ENCODE peak calls at places on chromosomes 16 and 17, in five cellular contexts. One of them, this sample, is unnamed.

GRCh38 chr17:35749560-35750412 is 3.3 kb downstream of the GAS2L2 start:
- DNase-seq in IMR-90: peak; percentile 20
- DNase-seq in mesendoderm: peak; percentile 40
- DNase-seq in neuronal stem cell: no peak
- DNase-seq in mesenchymal stem cell: no peak
- DNase-seq in this sample: no peak

GRCh38 chr16:24102120-24102740 is 153.9 kb upstream of the CACNG3 start:
- DNase-seq in mesenchymal stem cell: no peak
- DNase-seq in IMR-90: no peak
- DNase-seq in mesendoderm: peak; percentile 32
- DNase-seq in neuronal stem cell: no peak
- DNase-seq in this sample: no peak

GRCh38 chr16:89407925-89408300 is 82.4 kb downstream of the ANKRD11 start:
- DNase-seq in neuronal stem cell: no peak
- DNase-seq in mesendoderm: no peak
- DNase-seq in mesenchymal stem cell: peak; percentile 43
- DNase-seq in IMR-90: no peak
- DNase-seq in this sample: no peak

GRCh38 chr16:17467923-17468540 is 2.7 kb downstream of the XYLT1 start:
- DNase-seq in neuronal stem cell: peak; percentile 59
- DNase-seq in mesenchymal stem cell: no peak
- DNase-seq in mesendoderm: peak; percentile 85
- DNase-seq in IMR-90: peak; percentile 69
- DNase-seq in this sample: peak; percentile 72

GRCh38 chr17:28188841-28189263 is 130.1 kb upstream of the TMEM97 start:
- DNase-seq in mesenchymal stem cell: no peak
- DNase-seq in IMR-90: peak; percentile 78
- DNase-seq in neuronal stem cell: no peak
- DNase-seq in mesendoderm: no peak
- DNase-seq in this sample: no peak

GRCh38 chr16:87538594-87538993 is 45.8 kb upstream of the ZCCHC14 start:
- DNase-seq in mesendoderm: no peak
- DNase-seq in neuronal stem cell: no peak
- DNase-seq in mesenchymal stem cell: no peak
- DNase-seq in IMR-90: peak; percentile 44
- DNase-seq in this sample: no peak

GRCh38 chr16:20409398-20410152 is at the start of gene ACSM5:
- DNase-seq in IMR-90: no peak
- DNase-seq in neuronal stem cell: no peak
- DNase-seq in mesenchymal stem cell: no peak
- DNase-seq in mesendoderm: peak; percentile 49
- DNase-seq in this sample: no peak

GRCh38 chr17:80070375-80071115 is 30.8 kb upstream of the GAA start:
- DNase-seq in neuronal stem cell: no peak
- DNase-seq in IMR-90: no peak
- DNase-seq in mesenchymal stem cell: no peak
- DNase-seq in mesendoderm: no peak
- DNase-seq in this sample: no peak

GRCh38 chr16:49567940-49568339 is 194.3 kb downstream of the C16orf78 start:
- DNase-seq in mesenchymal stem cell: no peak
- DNase-seq in mesendoderm: peak; percentile 26
- DNase-seq in neuronal stem cell: no peak
- DNase-seq in IMR-90: no peak
- DNase-seq in this sample: no peak

GRCh38 chr17:81322271-81323082 is 27.4 kb upstream of the SLC38A10 start:
- DNase-seq in neuronal stem cell: no peak
- DNase-seq in mesendoderm: peak; percentile 54
- DNase-seq in mesenchymal stem cell: no peak
- DNase-seq in IMR-90: no peak
- DNase-seq in this sample: no peak

GRCh38 chr16:66578596-66579531 is at the start of gene CMTM2:
- DNase-seq in neuronal stem cell: no peak
- DNase-seq in mesendoderm: no peak
- DNase-seq in mesenchymal stem cell: no peak
- DNase-seq in IMR-90: no peak
- DNase-seq in this sample: peak; percentile 64

GRCh38 chr17:76540381-76541300 is 797 bp downstream of the PRCD start:
- DNase-seq in mesenchymal stem cell: peak; percentile 98
- DNase-seq in IMR-90: peak; percentile 94
- DNase-seq in mesendoderm: peak; percentile 99
- DNase-seq in neuronal stem cell: peak; percentile 87
- DNase-seq in this sample: peak; percentile 88

GRCh38 chr17:48577946-48578615 is at the start of gene HOXB4:
- DNase-seq in neuronal stem cell: no peak
- DNase-seq in mesendoderm: peak; percentile 75
- DNase-seq in IMR-90: peak; percentile 88
- DNase-seq in mesenchymal stem cell: peak; percentile 88
- DNase-seq in this sample: no peak

GRCh38 chr17:55312852-55313251 is 48.1 kb downstream of the HLF start:
- DNase-seq in IMR-90: no peak
- DNase-seq in mesendoderm: no peak
- DNase-seq in mesenchymal stem cell: no peak
- DNase-seq in neuronal stem cell: no peak
- DNase-seq in this sample: no peak

GRCh38 chr16:17567455-17567854 is 96.7 kb upstream of the XYLT1 start:
- DNase-seq in mesenchymal stem cell: no peak
- DNase-seq in IMR-90: no peak
- DNase-seq in neuronal stem cell: no peak
- DNase-seq in mesendoderm: no peak
- DNase-seq in this sample: no peak

GRCh38 chr16:1713933-1714332 is 7.9 kb downstream of the MAPK8IP3 start:
- DNase-seq in IMR-90: no peak
- DNase-seq in neuronal stem cell: no peak
- DNase-seq in mesenchymal stem cell: no peak
- DNase-seq in mesendoderm: peak; percentile 15
- DNase-seq in this sample: no peak

GRCh38 chr17:66790476-66791061 is 44.3 kb upstream of the CACNG5 start:
- DNase-seq in IMR-90: no peak
- DNase-seq in mesendoderm: no peak
- DNase-seq in mesenchymal stem cell: no peak
- DNase-seq in neuronal stem cell: no peak
- DNase-seq in this sample: no peak

GRCh38 chr17:49906511-49907136 is 58.8 kb upstream of the TAC4 start:
- DNase-seq in neuronal stem cell: no peak
- DNase-seq in mesendoderm: no peak
- DNase-seq in IMR-90: no peak
- DNase-seq in mesenchymal stem cell: no peak
- DNase-seq in this sample: no peak

GRCh38 chr16:85392756-85393673 is 220.1 kb upstream of the GSE1 start:
- DNase-seq in neuronal stem cell: no peak
- DNase-seq in mesendoderm: no peak
- DNase-seq in mesenchymal stem cell: no peak
- DNase-seq in IMR-90: no peak
- DNase-seq in this sample: no peak

GRCh38 chr17:46931596-46931995 is 8.6 kb downstream of the GOSR2 start:
- DNase-seq in neuronal stem cell: no peak
- DNase-seq in mesendoderm: no peak
- DNase-seq in mesenchymal stem cell: no peak
- DNase-seq in IMR-90: no peak
- DNase-seq in this sample: no peak

GRCh38 chr17:57475786-57476185 is 219.5 kb downstream of the MSI2 start:
- DNase-seq in mesenchymal stem cell: no peak
- DNase-seq in mesendoderm: no peak
- DNase-seq in IMR-90: no peak
- DNase-seq in neuronal stem cell: no peak
- DNase-seq in this sample: no peak

GRCh38 chr17:57478851-57479250 is 222.5 kb downstream of the MSI2 start:
- DNase-seq in mesenchymal stem cell: no peak
- DNase-seq in neuronal stem cell: no peak
- DNase-seq in IMR-90: no peak
- DNase-seq in mesendoderm: no peak
- DNase-seq in this sample: no peak

GRCh38 chr17:57478433-57478832 is 222.1 kb downstream of the MSI2 start:
- DNase-seq in IMR-90: no peak
- DNase-seq in neuronal stem cell: no peak
- DNase-seq in mesenchymal stem cell: peak; percentile 60
- DNase-seq in mesendoderm: no peak
- DNase-seq in this sample: no peak

GRCh38 chr17:57480438-57481196 is 224.3 kb downstream of the MSI2 start:
- DNase-seq in mesenchymal stem cell: peak; percentile 92
- DNase-seq in IMR-90: peak; percentile 72
- DNase-seq in mesendoderm: peak; percentile 60
- DNase-seq in neuronal stem cell: no peak
- DNase-seq in this sample: no peak

GRCh38 chr17:57477483-57478357 is 221.4 kb downstream of the MSI2 start:
- DNase-seq in mesenchymal stem cell: no peak
- DNase-seq in neuronal stem cell: no peak
- DNase-seq in mesendoderm: no peak
- DNase-seq in IMR-90: no peak
- DNase-seq in this sample: no peak
- H2AK5ac ChIP-seq in mesenchymal stem cell: no peak overlapping the region
- H2AK5ac ChIP-seq in neuronal stem cell: no peak overlapping the region
- H2AK5ac ChIP-seq in mesendoderm: no peak overlapping the region
- H2AK5ac ChIP-seq in IMR-90: no peak overlapping the region
- H2AK5ac ChIP-seq in this sample: no peak overlapping the region

GRCh38 chr17:68182016-68182315 is 65.9 kb upstream of the AMZ2 start:
- DNase-seq in mesenchymal stem cell: no peak
- DNase-seq in IMR-90: no peak
- DNase-seq in neuronal stem cell: no peak
- DNase-seq in mesendoderm: no peak
- DNase-seq in this sample: no peak

GRCh38 chr17:68184141-68184571 is 63.7 kb upstream of the AMZ2 start:
- DNase-seq in neuronal stem cell: no peak
- DNase-seq in mesenchymal stem cell: no peak
- DNase-seq in IMR-90: no peak
- DNase-seq in mesendoderm: no peak
- DNase-seq in this sample: no peak

GRCh38 chr17:68184816-68185436 is 62.9 kb upstream of the AMZ2 start:
- DNase-seq in mesendoderm: no peak
- DNase-seq in mesenchymal stem cell: no peak
- DNase-seq in neuronal stem cell: no peak
- DNase-seq in IMR-90: no peak
- DNase-seq in this sample: no peak

GRCh38 chr17:68178831-68179230 is 69.0 kb upstream of the AMZ2 start:
- DNase-seq in mesenchymal stem cell: no peak
- DNase-seq in IMR-90: no peak
- DNase-seq in neuronal stem cell: no peak
- DNase-seq in mesendoderm: no peak
- DNase-seq in this sample: no peak

DNA sequence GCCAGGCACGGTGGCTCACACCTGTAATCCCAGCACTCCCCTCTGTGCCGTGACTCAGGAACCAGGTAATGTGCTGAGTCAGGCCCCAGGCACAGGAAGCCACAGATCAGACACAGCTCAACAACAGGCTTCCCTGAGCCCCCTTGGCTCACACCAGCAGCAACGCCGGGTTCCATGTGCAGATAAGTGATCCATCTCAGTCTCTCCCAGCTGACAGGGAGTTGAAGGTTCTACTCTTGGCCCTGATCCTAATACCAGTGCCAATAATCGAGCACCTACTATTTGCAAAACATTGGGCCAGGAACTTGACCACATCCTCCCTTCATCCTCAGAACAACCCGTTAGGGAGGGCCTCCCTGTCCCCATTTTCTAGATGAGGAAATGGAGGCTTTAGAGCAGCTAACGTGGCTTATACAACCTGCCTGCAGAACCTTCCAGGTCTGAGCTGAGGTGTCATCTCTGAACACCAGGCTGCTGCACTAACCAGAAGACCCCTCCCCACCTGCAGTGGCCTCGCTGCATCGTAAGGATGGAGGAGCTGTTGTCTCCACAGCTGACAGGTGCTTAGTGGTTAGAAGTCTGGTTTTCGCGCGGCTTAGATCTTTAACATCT is 64.8 kb upstream of the AMZ2 start:
- DNase-seq in mesendoderm: peak; percentile 83
- DNase-seq in neuronal stem cell: no peak
- DNase-seq in IMR-90: no peak
- DNase-seq in mesenchymal stem cell: no peak
- DNase-seq in this sample: no peak
- H2AK5ac ChIP-seq in mesendoderm: no peak overlapping the region
- H2AK5ac ChIP-seq in neuronal stem cell: peak overlapping the region; percentile 63
- H2AK5ac ChIP-seq in IMR-90: no peak overlapping the region
- H2AK5ac ChIP-seq in mesenchymal stem cell: no peak overlapping the region
- H2AK5ac ChIP-seq in this sample: no peak overlapping the region

DNA sequence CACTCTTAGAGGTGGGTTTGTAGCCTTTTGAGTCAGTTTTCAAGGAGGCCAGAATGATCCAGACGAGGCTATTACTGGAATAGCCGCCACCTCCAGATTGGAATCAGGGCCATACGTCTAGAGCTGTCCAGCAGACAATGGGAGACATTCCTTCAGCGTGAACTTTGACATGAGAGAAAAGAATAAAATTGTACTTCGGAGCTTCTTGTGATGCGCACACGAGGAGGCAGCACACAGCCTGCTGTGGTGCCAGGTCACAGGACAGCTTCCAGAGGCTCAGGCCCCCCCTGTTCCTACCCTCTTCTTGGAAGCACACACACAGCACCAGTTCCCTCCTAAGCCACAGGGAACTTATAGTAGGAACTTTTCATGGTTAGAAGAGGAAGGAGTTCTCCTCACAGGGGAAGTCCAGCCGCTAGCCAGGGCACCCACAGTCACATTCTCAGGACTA is 81.0 kb downstream of the VPS53 start:
- DNase-seq in neuronal stem cell: peak; percentile 37
- DNase-seq in mesenchymal stem cell: peak; percentile 27
- DNase-seq in mesendoderm: no peak
- DNase-seq in IMR-90: no peak
- DNase-seq in this sample: no peak
- H2AK5ac ChIP-seq in neuronal stem cell: no peak overlapping the region
- H2AK5ac ChIP-seq in mesenchymal stem cell: no peak overlapping the region
- H2AK5ac ChIP-seq in mesendoderm: no peak overlapping the region
- H2AK5ac ChIP-seq in IMR-90: no peak overlapping the region
- H2AK5ac ChIP-seq in this sample: no peak overlapping the region

GRCh38 chr17:60659156-60659555 is 18.5 kb upstream of the BCAS3 start:
- DNase-seq in neuronal stem cell: no peak
- DNase-seq in mesenchymal stem cell: no peak
- DNase-seq in mesendoderm: no peak
- DNase-seq in IMR-90: no peak
- DNase-seq in this sample: no peak

GRCh38 chr17:60661489-60661888 is 16.2 kb upstream of the BCAS3 start:
- DNase-seq in mesenchymal stem cell: no peak
- DNase-seq in IMR-90: no peak
- DNase-seq in mesendoderm: no peak
- DNase-seq in neuronal stem cell: no peak
- DNase-seq in this sample: no peak

GRCh38 chr17:60665602-60666001 is 12.0 kb upstream of the BCAS3 start:
- DNase-seq in mesenchymal stem cell: no peak
- DNase-seq in mesendoderm: no peak
- DNase-seq in IMR-90: no peak
- DNase-seq in neuronal stem cell: no peak
- DNase-seq in this sample: no peak

GRCh38 chr17:60664022-60664421 is 13.6 kb upstream of the BCAS3 start:
- DNase-seq in mesendoderm: no peak
- DNase-seq in IMR-90: peak; percentile 59
- DNase-seq in mesenchymal stem cell: no peak
- DNase-seq in neuronal stem cell: no peak
- DNase-seq in this sample: no peak
- H2AK5ac ChIP-seq in mesendoderm: no peak overlapping the region
- H2AK5ac ChIP-seq in IMR-90: no peak overlapping the region
- H2AK5ac ChIP-seq in mesenchymal stem cell: no peak overlapping the region
- H2AK5ac ChIP-seq in neuronal stem cell: no peak overlapping the region
- H2AK5ac ChIP-seq in this sample: no peak overlapping the region

This sample was measured in H1.